ENCODE peak calls at places on chromosomes 1 and 21, in five cellular contexts. C is NT2/D1, G is H1, V is GM12878, K is HepG2. R is an unnamed sample.

GRCh38 chr1:29323636-29324035 is 87.3 kb downstream of the PTPRU start:
- DNase-seq in K (no peak), V (no peak), G (no peak), C (no peak), R (no peak)

GRCh38 chr1:235093013-235093618 is 35.5 kb downstream of the TOMM20 start:
- DNase-seq in C (peak), G (no peak), K (peak), V (no peak), R (peak)

GRCh38 chr1:67347688-67348472 is 40.2 kb downstream of the IL12RB2 start:
- DNase-seq in V (no peak), K (peak), C (peak), G (peak), R (peak)

GRCh38 chr21:28671549-28672195 is 321.0 kb downstream of the LTN1 start:
- DNase-seq in V (no peak), G (no peak), K (no peak), C (no peak), R (no peak)

GRCh38 chr1:191388283-191388682 is 770.0 kb upstream of the RGS18 start:
- DNase-seq in G (no peak), K (no peak), C (no peak), V (no peak), R (no peak)

GRCh38 chr21:41960386-41960785 is 6.6 kb upstream of the C2CD2 start:
- DNase-seq in G (no peak), V (no peak), K (no peak), C (no peak), R (no peak)

GRCh38 chr1:160206421-160207117 is 1.4 kb downstream of the PEA15 start:
- DNase-seq in G (no peak), K (no peak), C (peak), V (no peak), R (no peak)

GRCh38 chr1:28437260-28437923 is 67.9 kb downstream of the PHACTR4 start:
- DNase-seq in K (peak), G (no peak), V (no peak), C (peak), R (no peak)

GRCh38 chr1:182615468-182616129 is 11.4 kb upstream of the RGS16 start:
- DNase-seq in K (no peak), C (no peak), G (no peak), V (no peak), R (no peak)

GRCh38 chr1:22916469-22916817 is 56.2 kb downstream of the LACTBL1 start:
- DNase-seq in V (no peak), C (no peak), K (no peak), G (no peak), R (no peak)

GRCh38 chr1:224042557-224043118 is 71.3 kb upstream of the FBXO28 start:
- DNase-seq in G (no peak), K (no peak), V (no peak), C (no peak), R (peak)
- TF ChIP-seq SUZ12 in G (no peak), K (no peak), V (no peak), C (no peak), R (no peak)

GRCh38 chr1:195472298-195472697 is 1135.9 kb downstream of the KCNT2 start:
- DNase-seq in C (no peak), V (no peak), G (no peak), K (no peak), R (no peak)
- TF ChIP-seq SUZ12 in C (no peak), V (no peak), G (no peak), K (no peak), R (no peak)

GRCh38 chr1:33960496-33960895 is 96.6 kb downstream of the HMGB4 start:
- DNase-seq in C (no peak), K (no peak), V (no peak), G (no peak), R (no peak)
- TF ChIP-seq SUZ12 in C (no peak), K (no peak), V (no peak), G (no peak), R (no peak)

DNA sequence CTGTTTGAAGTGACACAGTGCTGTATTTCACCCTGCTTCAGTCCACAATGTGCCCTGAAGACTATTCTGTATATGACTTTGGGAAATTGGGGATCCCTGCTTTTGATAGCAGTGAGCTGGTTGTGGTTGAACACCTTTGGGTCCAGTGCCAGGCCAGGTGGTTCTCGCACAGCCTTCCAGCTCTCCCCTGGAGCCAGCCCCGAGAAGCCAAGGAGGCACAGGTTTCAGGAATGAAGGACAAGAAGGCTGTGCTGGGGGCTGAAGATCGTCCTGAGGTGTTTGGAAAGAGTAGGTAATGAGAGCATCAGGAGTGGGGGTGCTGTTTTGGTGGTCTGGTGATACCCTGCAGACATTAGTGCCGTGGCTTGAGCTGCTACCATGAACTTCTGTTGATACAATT is 131.4 kb upstream of the COL6A1 start:
- DNase-seq in C (no peak), V (no peak), K (no peak), G (no peak), R (no peak)
- TF ChIP-seq SUZ12 in C (no peak), V (no peak), K (no peak), G (no peak), R (no peak)

DNA sequence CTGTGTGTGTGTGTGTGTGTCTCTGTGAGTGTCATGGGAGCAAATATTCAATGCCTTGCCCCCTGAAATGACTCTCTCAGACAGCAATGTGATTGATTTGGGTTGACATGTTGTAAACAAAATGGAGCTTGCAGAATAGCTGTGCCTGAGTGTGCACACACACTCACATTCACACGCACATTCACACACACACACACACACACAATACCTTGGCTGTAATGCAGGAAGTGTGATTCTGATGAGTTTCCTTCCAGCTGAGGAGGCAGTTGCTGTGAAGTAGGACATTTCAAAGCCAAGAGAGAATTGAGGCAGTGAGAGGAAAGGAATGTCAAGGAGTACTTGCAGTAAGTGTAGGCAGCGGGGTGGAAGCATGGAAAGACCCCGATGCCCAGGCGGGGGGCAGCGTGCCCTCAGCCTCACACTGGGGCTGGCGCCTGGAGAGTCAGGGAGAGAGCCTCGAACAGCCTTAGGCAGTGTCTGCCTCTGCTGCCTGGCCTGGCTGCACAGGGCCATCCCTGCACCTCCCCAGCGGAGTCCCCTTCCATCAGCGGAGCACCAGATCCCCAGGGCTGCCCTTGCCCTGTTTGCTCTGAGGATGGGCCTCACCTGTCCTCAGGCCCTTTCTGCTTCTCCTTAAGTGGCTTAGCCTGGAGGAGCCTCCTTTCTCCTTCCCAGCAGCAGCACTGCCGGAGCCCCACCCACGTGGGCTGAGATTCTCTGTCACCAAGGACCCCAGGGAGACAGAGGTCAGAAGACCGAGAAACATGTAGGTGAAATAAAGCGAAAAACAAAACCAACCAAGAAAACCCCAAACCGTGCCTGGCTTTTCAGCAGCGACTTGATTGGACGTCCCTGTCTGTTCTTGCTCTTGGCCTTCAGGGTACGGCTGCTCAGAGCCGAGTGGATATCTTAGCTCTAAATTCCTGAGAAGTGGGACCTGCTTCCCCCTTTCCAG is 9.2 kb downstream of the VASH2 start:
- DNase-seq in K (no peak), G (no peak), V (peak), C (no peak), R (no peak)
- TF ChIP-seq SUZ12 in K (no peak), G (no peak), V (no peak), C (no peak), R (no peak)

DNA sequence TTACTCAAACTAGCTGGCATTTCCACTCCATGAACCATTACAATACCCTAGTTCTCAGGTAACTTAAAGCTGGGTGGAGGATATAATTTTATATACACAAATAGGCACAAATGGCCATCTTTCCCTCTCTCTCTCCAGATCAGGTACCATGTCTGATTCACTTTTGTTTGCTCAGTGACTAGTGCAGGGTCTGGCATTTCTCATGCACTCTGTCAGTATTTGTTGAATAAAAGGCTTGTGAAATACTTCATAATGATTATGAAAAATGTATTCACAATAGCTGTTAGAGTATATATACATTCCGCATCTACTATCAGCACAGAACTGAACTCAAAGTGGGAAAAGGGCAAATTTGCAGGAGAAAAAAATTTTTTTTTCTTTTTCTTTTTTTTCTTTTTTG is 510.2 kb upstream of the USP24 start:
- DNase-seq in V (no peak), G (no peak), C (no peak), K (no peak), R (no peak)
- TF ChIP-seq SUZ12 in V (no peak), G (no peak), C (no peak), K (no peak), R (no peak)